ENCODE peak calls at places on chromosomes 7 and 10, in nine cellular contexts. One of them, this sample, is unnamed.

GRCh38 chr7:100826546-100827329 is 585 bp downstream of the EPHB4 start:
- DNase-seq in thoracic aorta: no peak
- DNase-seq in cardiac fibroblast: peak
- DNase-seq in SK-N-SH: no peak
- DNase-seq in NB4: no peak
- DNase-seq in CD8-positive, alpha-beta T cell: no peak
- DNase-seq in left ventricle myocardium inferior: no peak
- DNase-seq in colonic mucosa: no peak
- DNase-seq in transverse colon: no peak
- DNase-seq in this sample: no peak

GRCh38 chr7:41652265-41652664 is 50.6 kb downstream of the INHBA start:
- DNase-seq in colonic mucosa: no peak
- DNase-seq in left ventricle myocardium inferior: no peak
- DNase-seq in thoracic aorta: no peak
- DNase-seq in SK-N-SH: no peak
- DNase-seq in transverse colon: no peak
- DNase-seq in NB4: no peak
- DNase-seq in cardiac fibroblast: peak
- DNase-seq in CD8-positive, alpha-beta T cell: no peak
- DNase-seq in this sample: no peak

GRCh38 chr7:132206594-132206993 is 369.7 kb downstream of the PLXNA4 start:
- DNase-seq in SK-N-SH: no peak
- DNase-seq in cardiac fibroblast: no peak
- DNase-seq in transverse colon: no peak
- DNase-seq in CD8-positive, alpha-beta T cell: no peak
- DNase-seq in colonic mucosa: no peak
- DNase-seq in NB4: no peak
- DNase-seq in left ventricle myocardium inferior: no peak
- DNase-seq in thoracic aorta: no peak
- DNase-seq in this sample: peak

GRCh38 chr7:98203261-98203963 is 7.8 kb upstream of the BHLHA15 start:
- DNase-seq in transverse colon: no peak
- DNase-seq in cardiac fibroblast: no peak
- DNase-seq in CD8-positive, alpha-beta T cell: no peak
- DNase-seq in NB4: no peak
- DNase-seq in SK-N-SH: no peak
- DNase-seq in colonic mucosa: no peak
- DNase-seq in left ventricle myocardium inferior: no peak
- DNase-seq in thoracic aorta: no peak
- DNase-seq in this sample: no peak

GRCh38 chr7:43636093-43636492 is 53.2 kb downstream of the STK17A start:
- DNase-seq in colonic mucosa: no peak
- DNase-seq in thoracic aorta: no peak
- DNase-seq in cardiac fibroblast: peak
- DNase-seq in SK-N-SH: no peak
- DNase-seq in CD8-positive, alpha-beta T cell: no peak
- DNase-seq in left ventricle myocardium inferior: no peak
- DNase-seq in NB4: no peak
- DNase-seq in transverse colon: no peak
- DNase-seq in this sample: no peak

GRCh38 chr10:124152139-124152780 is 58.9 kb upstream of the CHST15 start:
- DNase-seq in NB4: no peak
- DNase-seq in colonic mucosa: peak
- DNase-seq in CD8-positive, alpha-beta T cell: no peak
- DNase-seq in SK-N-SH: no peak
- DNase-seq in left ventricle myocardium inferior: peak
- DNase-seq in cardiac fibroblast: peak
- DNase-seq in thoracic aorta: peak
- DNase-seq in transverse colon: peak
- DNase-seq in this sample: no peak

GRCh38 chr7:100431286-100431735 is 1.7 kb downstream of the MEPCE start:
- DNase-seq in CD8-positive, alpha-beta T cell: no peak
- DNase-seq in SK-N-SH: no peak
- DNase-seq in transverse colon: no peak
- DNase-seq in thoracic aorta: no peak
- DNase-seq in left ventricle myocardium inferior: no peak
- DNase-seq in cardiac fibroblast: no peak
- DNase-seq in NB4: no peak
- DNase-seq in colonic mucosa: no peak
- DNase-seq in this sample: no peak

GRCh38 chr10:110556993-110557601 is 10.4 kb upstream of the SMC3 start:
- DNase-seq in CD8-positive, alpha-beta T cell: peak
- DNase-seq in thoracic aorta: no peak
- DNase-seq in transverse colon: peak
- DNase-seq in colonic mucosa: peak
- DNase-seq in NB4: peak
- DNase-seq in cardiac fibroblast: peak
- DNase-seq in left ventricle myocardium inferior: no peak
- DNase-seq in SK-N-SH: peak
- DNase-seq in this sample: peak

GRCh38 chr10:124648738-124649137 is 95.4 kb downstream of the FAM53B start:
- DNase-seq in CD8-positive, alpha-beta T cell: peak
- DNase-seq in NB4: peak
- DNase-seq in SK-N-SH: peak
- DNase-seq in left ventricle myocardium inferior: peak
- DNase-seq in transverse colon: peak
- DNase-seq in thoracic aorta: no peak
- DNase-seq in colonic mucosa: peak
- DNase-seq in cardiac fibroblast: peak
- DNase-seq in this sample: peak

GRCh38 chr7:7693881-7694280 is 24.5 kb downstream of the RPA3 start:
- DNase-seq in cardiac fibroblast: peak
- DNase-seq in thoracic aorta: no peak
- DNase-seq in transverse colon: no peak
- DNase-seq in left ventricle myocardium inferior: no peak
- DNase-seq in NB4: no peak
- DNase-seq in CD8-positive, alpha-beta T cell: no peak
- DNase-seq in colonic mucosa: no peak
- DNase-seq in SK-N-SH: no peak
- DNase-seq in this sample: no peak

GRCh38 chr10:4678023-4678950 is 147.7 kb upstream of the AKR1E2 start:
- DNase-seq in transverse colon: peak
- DNase-seq in thoracic aorta: no peak
- DNase-seq in colonic mucosa: no peak
- DNase-seq in SK-N-SH: no peak
- DNase-seq in CD8-positive, alpha-beta T cell: no peak
- DNase-seq in NB4: no peak
- DNase-seq in left ventricle myocardium inferior: no peak
- DNase-seq in cardiac fibroblast: peak
- DNase-seq in this sample: no peak

GRCh38 chr10:235921-236320 is 100.7 kb downstream of the ZMYND11 start:
- DNase-seq in thoracic aorta: no peak
- DNase-seq in left ventricle myocardium inferior: no peak
- DNase-seq in SK-N-SH: no peak
- DNase-seq in transverse colon: no peak
- DNase-seq in colonic mucosa: no peak
- DNase-seq in NB4: no peak
- DNase-seq in CD8-positive, alpha-beta T cell: no peak
- DNase-seq in cardiac fibroblast: peak
- DNase-seq in this sample: no peak

GRCh38 chr7:66047426-66047825 is 28.2 kb upstream of the ASL start:
- DNase-seq in colonic mucosa: no peak
- DNase-seq in NB4: no peak
- DNase-seq in transverse colon: no peak
- DNase-seq in CD8-positive, alpha-beta T cell: no peak
- DNase-seq in SK-N-SH: no peak
- DNase-seq in left ventricle myocardium inferior: no peak
- DNase-seq in cardiac fibroblast: peak
- DNase-seq in thoracic aorta: no peak
- DNase-seq in this sample: no peak

GRCh38 chr10:58998924-58999713 is 177.3 kb upstream of the PHYHIPL start:
- DNase-seq in SK-N-SH: no peak
- DNase-seq in thoracic aorta: peak
- DNase-seq in colonic mucosa: no peak
- DNase-seq in cardiac fibroblast: no peak
- DNase-seq in left ventricle myocardium inferior: peak
- DNase-seq in CD8-positive, alpha-beta T cell: no peak
- DNase-seq in transverse colon: no peak
- DNase-seq in NB4: no peak
- DNase-seq in this sample: no peak
- H3K4me3 ChIP-seq in SK-N-SH: no peak
- H3K4me3 ChIP-seq in thoracic aorta: peak
- H3K4me3 ChIP-seq in colonic mucosa: no peak
- H3K4me3 ChIP-seq in cardiac fibroblast: no peak
- H3K4me3 ChIP-seq in left ventricle myocardium inferior: peak
- H3K4me3 ChIP-seq in CD8-positive, alpha-beta T cell: no peak
- H3K4me3 ChIP-seq in transverse colon: no peak
- H3K4me3 ChIP-seq in NB4: no peak
- H3K4me3 ChIP-seq in this sample: no peak

GRCh38 chr7:148337166-148337565 is 253.4 kb upstream of the C7orf33 start:
- DNase-seq in left ventricle myocardium inferior: no peak
- DNase-seq in cardiac fibroblast: no peak
- DNase-seq in colonic mucosa: no peak
- DNase-seq in thoracic aorta: no peak
- DNase-seq in SK-N-SH: no peak
- DNase-seq in NB4: no peak
- DNase-seq in CD8-positive, alpha-beta T cell: no peak
- DNase-seq in transverse colon: no peak
- DNase-seq in this sample: no peak
- H3K4me3 ChIP-seq in left ventricle myocardium inferior: no peak
- H3K4me3 ChIP-seq in cardiac fibroblast: no peak
- H3K4me3 ChIP-seq in colonic mucosa: no peak
- H3K4me3 ChIP-seq in thoracic aorta: no peak
- H3K4me3 ChIP-seq in SK-N-SH: no peak
- H3K4me3 ChIP-seq in NB4: no peak
- H3K4me3 ChIP-seq in CD8-positive, alpha-beta T cell: no peak
- H3K4me3 ChIP-seq in transverse colon: no peak
- H3K4me3 ChIP-seq in this sample: no peak

GRCh38 chr10:28823501-28824075 is 146.3 kb downstream of the BAMBI start:
- DNase-seq in cardiac fibroblast: no peak
- DNase-seq in NB4: no peak
- DNase-seq in left ventricle myocardium inferior: no peak
- DNase-seq in colonic mucosa: no peak
- DNase-seq in transverse colon: no peak
- DNase-seq in CD8-positive, alpha-beta T cell: no peak
- DNase-seq in thoracic aorta: no peak
- DNase-seq in SK-N-SH: no peak
- DNase-seq in this sample: no peak
- H3K4me3 ChIP-seq in cardiac fibroblast: no peak
- H3K4me3 ChIP-seq in NB4: no peak
- H3K4me3 ChIP-seq in left ventricle myocardium inferior: no peak
- H3K4me3 ChIP-seq in colonic mucosa: no peak
- H3K4me3 ChIP-seq in transverse colon: no peak
- H3K4me3 ChIP-seq in CD8-positive, alpha-beta T cell: no peak
- H3K4me3 ChIP-seq in thoracic aorta: no peak
- H3K4me3 ChIP-seq in SK-N-SH: no peak
- H3K4me3 ChIP-seq in this sample: no peak

GRCh38 chr10:11602919-11603523 is 8.4 kb downstream of the USP6NL start:
- DNase-seq in CD8-positive, alpha-beta T cell: no peak
- DNase-seq in NB4: no peak
- DNase-seq in left ventricle myocardium inferior: no peak
- DNase-seq in SK-N-SH: no peak
- DNase-seq in transverse colon: no peak
- DNase-seq in thoracic aorta: no peak
- DNase-seq in cardiac fibroblast: peak
- DNase-seq in colonic mucosa: no peak
- DNase-seq in this sample: no peak
- H3K4me3 ChIP-seq in CD8-positive, alpha-beta T cell: no peak
- H3K4me3 ChIP-seq in NB4: no peak
- H3K4me3 ChIP-seq in left ventricle myocardium inferior: no peak
- H3K4me3 ChIP-seq in SK-N-SH: no peak
- H3K4me3 ChIP-seq in transverse colon: no peak
- H3K4me3 ChIP-seq in thoracic aorta: no peak
- H3K4me3 ChIP-seq in cardiac fibroblast: no peak
- H3K4me3 ChIP-seq in colonic mucosa: no peak
- H3K4me3 ChIP-seq in this sample: no peak

GRCh38 chr7:30470783-30471182 is 7.8 kb downstream of the NOD1 start:
- DNase-seq in cardiac fibroblast: peak
- DNase-seq in CD8-positive, alpha-beta T cell: no peak
- DNase-seq in SK-N-SH: no peak
- DNase-seq in colonic mucosa: peak
- DNase-seq in left ventricle myocardium inferior: no peak
- DNase-seq in transverse colon: peak
- DNase-seq in NB4: no peak
- DNase-seq in thoracic aorta: peak
- DNase-seq in this sample: no peak

GRCh38 chr7:30470163-30470770 is 8.3 kb downstream of the NOD1 start:
- DNase-seq in colonic mucosa: no peak
- DNase-seq in SK-N-SH: no peak
- DNase-seq in cardiac fibroblast: peak
- DNase-seq in transverse colon: no peak
- DNase-seq in CD8-positive, alpha-beta T cell: no peak
- DNase-seq in NB4: no peak
- DNase-seq in thoracic aorta: peak
- DNase-seq in left ventricle myocardium inferior: peak
- DNase-seq in this sample: peak

GRCh38 chr7:30468041-30468440 is 10.5 kb downstream of the NOD1 start:
- DNase-seq in left ventricle myocardium inferior: no peak
- DNase-seq in colonic mucosa: no peak
- DNase-seq in transverse colon: no peak
- DNase-seq in CD8-positive, alpha-beta T cell: no peak
- DNase-seq in NB4: peak
- DNase-seq in thoracic aorta: no peak
- DNase-seq in cardiac fibroblast: no peak
- DNase-seq in SK-N-SH: no peak
- DNase-seq in this sample: no peak

GRCh38 chr7:30468791-30469190 is 9.8 kb downstream of the NOD1 start:
- DNase-seq in left ventricle myocardium inferior: no peak
- DNase-seq in transverse colon: no peak
- DNase-seq in thoracic aorta: no peak
- DNase-seq in SK-N-SH: no peak
- DNase-seq in cardiac fibroblast: peak
- DNase-seq in CD8-positive, alpha-beta T cell: no peak
- DNase-seq in NB4: no peak
- DNase-seq in colonic mucosa: no peak
- DNase-seq in this sample: no peak

GRCh38 chr7:30469303-30469702 is 9.3 kb downstream of the NOD1 start:
- DNase-seq in CD8-positive, alpha-beta T cell: no peak
- DNase-seq in colonic mucosa: peak
- DNase-seq in SK-N-SH: no peak
- DNase-seq in cardiac fibroblast: peak
- DNase-seq in NB4: no peak
- DNase-seq in left ventricle myocardium inferior: peak
- DNase-seq in thoracic aorta: peak
- DNase-seq in transverse colon: peak
- DNase-seq in this sample: no peak
- H3K4me3 ChIP-seq in CD8-positive, alpha-beta T cell: no peak
- H3K4me3 ChIP-seq in colonic mucosa: no peak
- H3K4me3 ChIP-seq in SK-N-SH: peak
- H3K4me3 ChIP-seq in cardiac fibroblast: no peak
- H3K4me3 ChIP-seq in NB4: no peak
- H3K4me3 ChIP-seq in left ventricle myocardium inferior: peak
- H3K4me3 ChIP-seq in thoracic aorta: peak
- H3K4me3 ChIP-seq in transverse colon: no peak
- H3K4me3 ChIP-seq in this sample: no peak

GRCh38 chr10:10794776-10795175 is 222.9 kb upstream of the CELF2 start:
- DNase-seq in CD8-positive, alpha-beta T cell: no peak
- DNase-seq in SK-N-SH: no peak
- DNase-seq in cardiac fibroblast: peak
- DNase-seq in transverse colon: no peak
- DNase-seq in NB4: no peak
- DNase-seq in left ventricle myocardium inferior: no peak
- DNase-seq in colonic mucosa: no peak
- DNase-seq in thoracic aorta: no peak
- DNase-seq in this sample: no peak
- H3K4me3 ChIP-seq in CD8-positive, alpha-beta T cell: no peak
- H3K4me3 ChIP-seq in SK-N-SH: no peak
- H3K4me3 ChIP-seq in cardiac fibroblast: no peak
- H3K4me3 ChIP-seq in transverse colon: no peak
- H3K4me3 ChIP-seq in NB4: no peak
- H3K4me3 ChIP-seq in left ventricle myocardium inferior: no peak
- H3K4me3 ChIP-seq in colonic mucosa: no peak
- H3K4me3 ChIP-seq in thoracic aorta: no peak
- H3K4me3 ChIP-seq in this sample: no peak